ENCODE peak calls at places on chromosome 11, in four cellular contexts. I, E, Z and G are unnamed samples.

GRCh38 chr11:14499178-14499559 is 442 bp downstream of the COPB1 start:
- DNase-seq in I (peak), Z (no peak), E (peak), G (no peak)

GRCh38 chr11:99509863-99510262 is 489.1 kb downstream of the CNTN5 start:
- DNase-seq in Z (no peak), E (no peak), I (no peak), G (no peak)

GRCh38 chr11:103091441-103091809 is 535 bp downstream of the DCUN1D5 start:
- DNase-seq in Z (no peak), E (peak), I (peak), G (peak)

GRCh38 chr11:132158091-132158490 is 787.7 kb downstream of the NTM start:
- DNase-seq in Z (no peak), I (peak), E (no peak), G (peak)

GRCh38 chr11:40230821-40231220 is 1228.6 kb downstream of the LRRC4C start:
- DNase-seq in E (no peak), I (no peak), Z (no peak), G (no peak)

GRCh38 chr11:102513869-102514268 is 16.7 kb downstream of the MMP7 start:
- DNase-seq in E (no peak), I (no peak), Z (no peak), G (no peak)

GRCh38 chr11:78961938-78962701 is 387.5 kb upstream of the NARS2 start:
- DNase-seq in E (no peak), I (peak), Z (peak), G (no peak)

GRCh38 chr11:57426754-57427691 is at the start of gene SLC43A3:
- DNase-seq in E (peak), I (peak), Z (peak), G (no peak)

GRCh38 chr11:27012254-27012921 is 18.5 kb downstream of the FIBIN start:
- DNase-seq in I (no peak), Z (no peak), E (no peak), G (peak)

GRCh38 chr11:48043111-48043997 is 63.0 kb downstream of the PTPRJ start:
- DNase-seq in Z (no peak), E (no peak), I (no peak), G (no peak)

GRCh38 chr11:2517016-2517385 is 72.2 kb downstream of the KCNQ1 start:
- DNase-seq in E (no peak), I (peak), Z (no peak), G (no peak)
- TF ChIP-seq ELF4 in E (no peak), I (no peak), Z (no peak), G (no peak)

DNA sequence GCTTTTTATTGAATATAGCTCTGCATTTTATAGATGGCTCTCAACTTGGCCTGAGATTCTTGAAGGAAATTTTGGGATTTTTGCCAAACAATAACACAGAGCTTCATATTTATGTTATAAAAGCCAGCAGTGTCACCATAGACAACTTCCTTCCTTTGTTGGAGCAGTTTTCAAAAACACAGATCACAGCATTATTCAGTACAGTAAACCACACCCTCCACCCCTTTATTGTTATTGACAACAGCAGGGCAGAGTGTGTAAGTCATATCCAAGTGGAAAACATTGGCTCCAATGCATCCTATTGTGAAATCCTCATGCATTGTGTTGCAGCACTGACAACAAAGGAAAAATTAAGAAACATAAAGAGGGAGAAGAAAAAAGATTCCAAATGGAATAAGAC is 62.6 kb upstream of the PRSS23 start:
- DNase-seq in E (no peak), I (no peak), Z (no peak), G (no peak)
- TF ChIP-seq ELF4 in E (no peak), I (no peak), Z (no peak), G (no peak)

GRCh38 chr11:35402751-35403454 is 16.5 kb downstream of the SLC1A2 start:
- DNase-seq in I (no peak), E (no peak), Z (no peak), G (no peak)
- TF ChIP-seq ELF4 in I (no peak), E (no peak), Z (no peak), G (no peak)

GRCh38 chr11:70699294-70700221 is 301.2 kb downstream of the CTTN start:
- DNase-seq in Z (peak), I (peak), E (peak), G (no peak)
- TF ChIP-seq ELF4 in Z (no peak), I (no peak), E (no peak), G (no peak)